ENCODE peak calls at places on chromosome 1, in six cellular contexts. X is GM23248, O is fibroblast of lung, Y is PC-9, J is keratinocyte, E is hepatocyte. N is an unnamed sample.

GRCh38 chr1:106055900-106056299 is 1000.6 kb upstream of the PRMT6 start:
- DNase-seq in X (no peak), O (no peak), Y (no peak), J (no peak), E (peak; percentile 6), N (no peak)

GRCh38 chr1:178086294-178087255 is 7.3 kb upstream of the RASAL2 start:
- DNase-seq in X (peak; percentile 80), O (peak; percentile 57), Y (no peak), J (no peak), E (no peak), N (peak; percentile 90)

GRCh38 chr1:22039594-22040347 is 12.7 kb upstream of the CDC42 start:
- DNase-seq in X (peak; percentile 74), O (peak; percentile 59), Y (peak; percentile 66), J (no peak), E (peak; percentile 72), N (no peak)

GRCh38 chr1:182889997-182890396 is 50.9 kb downstream of the DHX9 start:
- DNase-seq in X (no peak), O (peak; percentile 3), Y (no peak), J (no peak), E (no peak), N (no peak)

GRCh38 chr1:20207546-20207945 is 21.2 kb upstream of the PLA2G2C start:
- DNase-seq in X (peak; percentile 28), O (peak; percentile 35), Y (no peak), J (no peak), E (no peak), N (no peak)

GRCh38 chr1:92483442-92484170 is 3.1 kb downstream of the GFI1 start:
- DNase-seq in X (peak; percentile 13), O (no peak), Y (peak; percentile 31), J (no peak), E (peak; percentile 14), N (peak; percentile 88)

GRCh38 chr1:209761021-209761635 is 5.3 kb downstream of the TRAF3IP3 start:
- DNase-seq in X (peak; percentile 44), O (no peak), Y (no peak), J (no peak), E (no peak), N (no peak)

GRCh38 chr1:234479310-234479559 is 256 bp upstream of the TARBP1 start:
- DNase-seq in X (no peak), O (no peak), Y (no peak), J (no peak), E (no peak), N (no peak)

GRCh38 chr1:158507511-158507910 is 35.5 kb downstream of the OR10R2 start:
- DNase-seq in X (no peak), O (no peak), Y (no peak), J (no peak), E (no peak), N (no peak)

GRCh38 chr1:234154320-234155251 is 218.7 kb upstream of the COA6 start:
- DNase-seq in X (peak; percentile 82), O (peak; percentile 77), Y (peak; percentile 29), J (peak; percentile 48), E (peak; percentile 77), N (no peak)

GRCh38 chr1:92329356-92330129 is 30.7 kb downstream of the RPAP2 start:
- DNase-seq in X (peak; percentile 39), O (peak; percentile 90), Y (peak; percentile 41), J (peak; percentile 76), E (no peak), N (no peak)

GRCh38 chr1:66533804-66534745 is at the start of gene SGIP1:
- DNase-seq in X (peak; percentile 83), O (peak; percentile 80), Y (no peak), J (no peak), E (peak; percentile 72), N (peak; percentile 83)

GRCh38 chr1:61081135-61081636 is 1.2 kb upstream of the NFIA start:
- DNase-seq in X (no peak), O (no peak), Y (peak; percentile 36), J (no peak), E (peak; percentile 5), N (no peak)

GRCh38 chr1:55131218-55131617 is 83.9 kb downstream of the USP24 start:
- DNase-seq in X (peak; percentile 15), O (no peak), Y (no peak), J (no peak), E (no peak), N (no peak)

DNA sequence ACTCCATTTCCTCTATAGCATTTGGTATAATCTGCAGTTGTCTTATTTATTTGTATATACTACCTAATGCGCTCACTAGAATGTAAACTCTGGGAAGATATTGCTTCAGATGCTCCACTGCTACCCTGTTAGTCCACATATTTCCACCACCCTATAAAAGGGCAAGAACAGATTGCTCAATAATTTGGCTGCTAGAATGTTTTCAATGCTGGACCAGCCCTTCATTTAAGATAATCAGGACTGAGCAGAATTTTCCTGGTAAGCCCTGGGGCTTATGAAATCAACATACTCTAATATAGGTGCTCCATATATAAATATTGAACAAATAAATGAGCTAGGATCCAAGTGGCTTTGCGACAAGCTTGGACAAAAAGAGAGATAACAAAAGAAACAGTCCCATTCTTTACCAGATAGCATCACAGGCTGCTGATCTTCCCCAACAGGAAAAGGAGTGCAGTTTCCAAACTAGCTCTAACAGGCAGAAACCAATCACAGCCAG is 8.4 kb downstream of the BCAR3 start:
- DNase-seq in X (peak; percentile 61), O (no peak), Y (no peak), J (no peak), E (no peak), N (no peak)
- H3K79me2 ChIP-seq in X (peaks cover 100% of the 10 kb centered on the region), O (peaks cover 89% of the 10 kb centered on the region), Y (peaks cover 100% of the 10 kb centered on the region), J (peaks cover 100% of the 10 kb centered on the region), E (peaks cover 57% of the 10 kb centered on the region), N (peaks cover 89% of the 10 kb centered on the region)

DNA sequence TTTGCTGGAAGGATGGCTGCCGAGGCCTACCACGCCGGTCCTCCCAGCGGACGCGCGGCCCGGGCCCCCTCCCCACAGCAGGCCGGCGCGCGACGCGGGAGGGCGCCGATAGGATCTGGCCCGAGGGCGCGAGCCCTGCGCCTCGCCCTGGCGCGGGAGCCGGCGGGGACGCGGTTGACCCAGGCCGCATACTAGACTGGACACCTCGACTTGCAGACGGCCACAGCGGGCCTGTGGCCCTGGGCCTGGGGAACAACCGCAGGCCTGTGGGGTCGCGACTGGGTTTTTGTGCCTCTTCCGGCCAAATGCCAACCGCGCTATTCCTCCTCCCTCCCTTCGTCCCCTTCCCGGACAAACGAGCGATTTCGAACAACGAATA is 2.5 kb downstream of the NHLH2 start:
- DNase-seq in X (no peak), O (no peak), Y (no peak), J (no peak), E (no peak), N (peak; percentile 46)
- H3K4me3 ChIP-seq in X (peak overlapping the region; percentile 51), O (no peak overlapping the region), Y (no peak overlapping the region), J (peak overlapping the region; percentile 65), E (peak overlapping the region; percentile 16), N (no peak overlapping the region)

DNA sequence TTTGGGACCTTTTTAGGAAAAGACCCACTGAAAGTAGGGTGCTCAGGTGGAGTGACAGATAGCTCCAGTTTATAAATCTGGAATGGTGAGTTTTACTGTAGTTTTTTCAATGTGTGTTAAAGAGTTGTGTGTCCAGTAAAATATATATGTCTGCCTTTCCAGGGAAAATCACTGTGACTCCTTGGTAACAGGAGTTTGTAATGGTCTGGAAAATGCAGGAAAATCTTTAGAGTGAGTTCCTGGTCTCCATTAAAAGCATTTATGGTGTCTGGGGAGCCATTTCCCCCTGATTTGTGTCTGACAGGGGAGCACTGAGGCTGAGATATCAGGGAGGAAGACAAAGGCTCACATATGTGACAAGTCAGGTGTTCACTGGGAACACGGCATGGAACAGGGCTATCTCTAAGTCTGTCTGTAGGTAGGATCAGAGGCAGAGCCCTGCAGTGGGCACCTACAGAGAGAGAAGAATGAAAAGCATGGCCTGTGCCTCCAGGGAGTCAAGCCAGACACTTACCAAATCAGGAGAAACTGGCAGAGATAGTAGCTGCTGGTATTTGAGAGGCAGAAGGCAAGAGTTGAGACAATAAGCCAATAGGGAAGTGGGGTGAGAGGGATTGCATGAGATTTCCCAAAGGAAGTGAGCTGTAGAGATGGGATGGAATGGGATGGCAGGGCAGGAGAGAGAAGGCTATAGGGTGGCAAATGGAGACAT is 136.5 kb upstream of the IPO9 start:
- DNase-seq in X (no peak), O (no peak), Y (no peak), J (no peak), E (no peak), N (peak; percentile 41)
- H3K79me2 ChIP-seq in X (peaks cover 93% of the 10 kb centered on the region), O (peaks cover 95% of the 10 kb centered on the region), Y (no peaks in the 10 kb centered on the region), J (no peaks in the 10 kb centered on the region), E (no peaks in the 10 kb centered on the region), N (peaks cover 89% of the 10 kb centered on the region)

GRCh38 chr1:237112663-237113062 is 70.7 kb downstream of the RYR2 start:
- DNase-seq in X (no peak), O (no peak), Y (no peak), J (no peak), E (no peak), N (no peak)

GRCh38 chr1:237105826-237106225 is 63.8 kb downstream of the RYR2 start:
- DNase-seq in X (no peak), O (no peak), Y (no peak), J (no peak), E (no peak), N (no peak)

GRCh38 chr1:237104096-237104495 is 62.1 kb downstream of the RYR2 start:
- DNase-seq in X (no peak), O (no peak), Y (no peak), J (no peak), E (no peak), N (no peak)

GRCh38 chr1:237111807-237112206 is 69.8 kb downstream of the RYR2 start:
- DNase-seq in X (no peak), O (no peak), Y (no peak), J (no peak), E (no peak), N (no peak)

GRCh38 chr1:237108299-237109040 is 66.5 kb downstream of the RYR2 start:
- DNase-seq in X (no peak), O (no peak), Y (no peak), J (no peak), E (no peak), N (no peak)
- H3K4me3 ChIP-seq in X (no peak overlapping the region), O (no peak overlapping the region), Y (no peak overlapping the region), J (no peak overlapping the region), E (no peak overlapping the region), N (no peak overlapping the region)

GRCh38 chr1:15851251-15852035 is 3.9 kb downstream of the SPEN start:
- DNase-seq in X (peak; percentile 26), O (peak; percentile 19), Y (no peak), J (no peak), E (no peak), N (no peak)
- H3K79me2 ChIP-seq in X (peaks cover 96% of the 10 kb centered on the region), O (peaks cover 75% of the 10 kb centered on the region), Y (peaks cover 96% of the 10 kb centered on the region), J (peaks cover 92% of the 10 kb centered on the region), E (peaks cover 86% of the 10 kb centered on the region), N (peaks cover 90% of the 10 kb centered on the region)